ENCODE peak calls at places on chromosome 17, in ten cellular contexts. One of them, this sample, is unnamed. For H3K36me3, the result is how much of the 10 kb centered on the place peaks cover.

GRCh38 chr17:29572691-29573557 is 4.4 kb downstream of the TP53I13 start:
- DNase-seq in GM23338: peak
- DNase-seq in esophagus muscularis mucosa: no peak
- DNase-seq in breast epithelium: no peak
- DNase-seq in vagina: no peak
- DNase-seq in SK-N-SH: peak
- DNase-seq in HCT116: no peak
- DNase-seq in GM12878: no peak
- DNase-seq in H1: peak
- DNase-seq in spleen: peak
- DNase-seq in this sample: peak

GRCh38 chr17:10041287-10041612 is 136.2 kb upstream of the RCVRN start:
- DNase-seq in GM23338: no peak
- DNase-seq in esophagus muscularis mucosa: no peak
- DNase-seq in breast epithelium: no peak
- DNase-seq in vagina: no peak
- DNase-seq in SK-N-SH: no peak
- DNase-seq in HCT116: no peak
- DNase-seq in GM12878: no peak
- DNase-seq in H1: no peak
- DNase-seq in spleen: no peak
- DNase-seq in this sample: no peak

GRCh38 chr17:17098426-17099035 is 56.3 kb downstream of the MPRIP start:
- DNase-seq in GM23338: no peak
- DNase-seq in esophagus muscularis mucosa: no peak
- DNase-seq in breast epithelium: no peak
- DNase-seq in vagina: no peak
- DNase-seq in SK-N-SH: no peak
- DNase-seq in HCT116: no peak
- DNase-seq in GM12878: no peak
- DNase-seq in H1: no peak
- DNase-seq in spleen: no peak
- DNase-seq in this sample: peak

GRCh38 chr17:68578236-68578635 is 22.9 kb downstream of the FAM20A start:
- DNase-seq in GM23338: no peak
- DNase-seq in esophagus muscularis mucosa: no peak
- DNase-seq in breast epithelium: no peak
- DNase-seq in vagina: no peak
- DNase-seq in SK-N-SH: no peak
- DNase-seq in HCT116: no peak
- DNase-seq in GM12878: no peak
- DNase-seq in H1: no peak
- DNase-seq in spleen: no peak
- DNase-seq in this sample: no peak

GRCh38 chr17:39818282-39819000 is 45.7 kb downstream of the IKZF3 start:
- DNase-seq in GM23338: no peak
- DNase-seq in esophagus muscularis mucosa: no peak
- DNase-seq in breast epithelium: no peak
- DNase-seq in vagina: no peak
- DNase-seq in SK-N-SH: no peak
- DNase-seq in HCT116: no peak
- DNase-seq in GM12878: no peak
- DNase-seq in H1: no peak
- DNase-seq in spleen: no peak
- DNase-seq in this sample: no peak

GRCh38 chr17:2084129-2084765 is 29.3 kb downstream of the HIC1 start:
- DNase-seq in GM23338: no peak
- DNase-seq in esophagus muscularis mucosa: no peak
- DNase-seq in breast epithelium: no peak
- DNase-seq in vagina: peak
- DNase-seq in SK-N-SH: peak
- DNase-seq in HCT116: no peak
- DNase-seq in GM12878: no peak
- DNase-seq in H1: no peak
- DNase-seq in spleen: peak
- DNase-seq in this sample: peak

GRCh38 chr17:69779378-69780214 is 295.4 kb upstream of the KCNJ16 start:
- DNase-seq in GM23338: no peak
- DNase-seq in esophagus muscularis mucosa: no peak
- DNase-seq in breast epithelium: no peak
- DNase-seq in vagina: no peak
- DNase-seq in SK-N-SH: no peak
- DNase-seq in HCT116: no peak
- DNase-seq in GM12878: no peak
- DNase-seq in H1: no peak
- DNase-seq in spleen: no peak
- DNase-seq in this sample: no peak

GRCh38 chr17:60659156-60659555 is 18.5 kb upstream of the BCAS3 start:
- DNase-seq in GM23338: no peak
- DNase-seq in esophagus muscularis mucosa: no peak
- DNase-seq in breast epithelium: no peak
- DNase-seq in vagina: no peak
- DNase-seq in SK-N-SH: no peak
- DNase-seq in HCT116: no peak
- DNase-seq in GM12878: no peak
- DNase-seq in H1: no peak
- DNase-seq in spleen: no peak
- DNase-seq in this sample: no peak

GRCh38 chr17:29621751-29622194 is 939 bp downstream of the CORO6 start:
- DNase-seq in GM23338: no peak
- DNase-seq in esophagus muscularis mucosa: no peak
- DNase-seq in breast epithelium: no peak
- DNase-seq in vagina: no peak
- DNase-seq in SK-N-SH: peak
- DNase-seq in HCT116: no peak
- DNase-seq in GM12878: no peak
- DNase-seq in H1: no peak
- DNase-seq in spleen: no peak
- DNase-seq in this sample: peak

GRCh38 chr17:39194985-39195524 is 2.4 kb downstream of the CACNB1 start:
- DNase-seq in GM23338: peak
- DNase-seq in esophagus muscularis mucosa: no peak
- DNase-seq in breast epithelium: no peak
- DNase-seq in vagina: no peak
- DNase-seq in SK-N-SH: no peak
- DNase-seq in HCT116: no peak
- DNase-seq in GM12878: no peak
- DNase-seq in H1: no peak
- DNase-seq in spleen: no peak
- DNase-seq in this sample: no peak

GRCh38 chr17:68600881-68601564 is at the start of gene FAM20A:
- DNase-seq in GM23338: peak
- DNase-seq in esophagus muscularis mucosa: peak
- DNase-seq in breast epithelium: no peak
- DNase-seq in vagina: no peak
- DNase-seq in SK-N-SH: peak
- DNase-seq in HCT116: no peak
- DNase-seq in GM12878: no peak
- DNase-seq in H1: peak
- DNase-seq in spleen: peak
- DNase-seq in this sample: no peak

GRCh38 chr17:48610282-48611211 is at the start of gene HOXB7:
- DNase-seq in GM23338: peak
- DNase-seq in esophagus muscularis mucosa: no peak
- DNase-seq in breast epithelium: no peak
- DNase-seq in vagina: no peak
- DNase-seq in SK-N-SH: peak
- DNase-seq in HCT116: no peak
- DNase-seq in GM12878: no peak
- DNase-seq in H1: no peak
- DNase-seq in spleen: peak
- DNase-seq in this sample: peak

DNA sequence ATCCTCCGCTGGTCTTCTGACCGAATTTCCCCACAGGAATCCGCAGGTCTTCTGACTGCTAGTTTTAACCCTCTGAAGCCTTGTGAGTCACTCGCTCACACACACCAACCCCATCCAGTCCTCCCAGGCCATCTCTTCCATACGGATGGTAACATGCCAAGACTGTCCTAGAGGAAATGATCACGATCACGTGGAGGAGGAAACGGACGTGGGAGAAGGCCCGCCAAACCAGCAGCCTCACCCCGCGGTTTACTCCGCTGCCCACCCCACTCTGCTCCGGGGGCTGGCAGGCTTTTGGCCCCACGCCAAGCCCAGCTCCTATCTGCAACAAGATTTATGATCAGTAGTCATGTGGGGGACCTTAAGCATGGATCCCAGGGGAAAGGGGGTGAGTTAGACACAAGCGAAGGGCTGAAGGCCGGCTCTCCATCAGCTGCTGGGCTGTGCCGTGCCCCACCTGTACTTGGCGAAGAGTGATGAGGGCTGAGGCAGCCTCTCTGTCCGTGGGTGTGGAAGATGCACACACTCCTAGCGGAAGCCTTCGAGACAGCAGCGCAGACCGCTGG is 1.5 kb upstream of the FAAP100 start:
- DNase-seq in GM23338: no peak
- DNase-seq in esophagus muscularis mucosa: no peak
- DNase-seq in breast epithelium: no peak
- DNase-seq in vagina: no peak
- DNase-seq in SK-N-SH: peak
- DNase-seq in HCT116: peak
- DNase-seq in GM12878: peak
- DNase-seq in H1: no peak
- DNase-seq in spleen: no peak
- DNase-seq in this sample: no peak
- H3K36me3 ChIP-seq in GM23338: under half
- H3K36me3 ChIP-seq in esophagus muscularis mucosa: under half
- H3K36me3 ChIP-seq in breast epithelium: under half
- H3K36me3 ChIP-seq in vagina: under half
- H3K36me3 ChIP-seq in SK-N-SH: under half
- H3K36me3 ChIP-seq in HCT116: under half
- H3K36me3 ChIP-seq in GM12878: under half
- H3K36me3 ChIP-seq in H1: under half
- H3K36me3 ChIP-seq in spleen: under half
- H3K36me3 ChIP-seq in this sample: under half

GRCh38 chr17:65137076-65137935 is at the start of gene RGS9:
- DNase-seq in GM23338: peak
- DNase-seq in esophagus muscularis mucosa: peak
- DNase-seq in breast epithelium: peak
- DNase-seq in vagina: no peak
- DNase-seq in SK-N-SH: peak
- DNase-seq in HCT116: peak
- DNase-seq in GM12878: peak
- DNase-seq in H1: peak
- DNase-seq in spleen: peak
- DNase-seq in this sample: peak
- TF ChIP-seq POLR2AphosphoS5 in GM23338: no peak
- TF ChIP-seq POLR2AphosphoS5 in esophagus muscularis mucosa: peak
- TF ChIP-seq POLR2AphosphoS5 in breast epithelium: peak
- TF ChIP-seq POLR2AphosphoS5 in vagina: no peak
- TF ChIP-seq POLR2AphosphoS5 in SK-N-SH: no peak
- TF ChIP-seq POLR2AphosphoS5 in HCT116: peak
- TF ChIP-seq POLR2AphosphoS5 in GM12878: no peak
- TF ChIP-seq POLR2AphosphoS5 in H1: no peak
- TF ChIP-seq POLR2AphosphoS5 in spleen: peak
- TF ChIP-seq POLR2AphosphoS5 in this sample: peak

GRCh38 chr17:15230866-15231265 is 34.3 kb downstream of the PMP22 start:
- DNase-seq in GM23338: no peak
- DNase-seq in esophagus muscularis mucosa: no peak
- DNase-seq in breast epithelium: no peak
- DNase-seq in vagina: no peak
- DNase-seq in SK-N-SH: no peak
- DNase-seq in HCT116: no peak
- DNase-seq in GM12878: no peak
- DNase-seq in H1: no peak
- DNase-seq in spleen: no peak
- DNase-seq in this sample: no peak
- H3K36me3 ChIP-seq in GM23338: under half
- H3K36me3 ChIP-seq in esophagus muscularis mucosa: half or more
- H3K36me3 ChIP-seq in breast epithelium: under half
- H3K36me3 ChIP-seq in vagina: under half
- H3K36me3 ChIP-seq in SK-N-SH: half or more
- H3K36me3 ChIP-seq in HCT116: under half
- H3K36me3 ChIP-seq in GM12878: under half
- H3K36me3 ChIP-seq in H1: under half
- H3K36me3 ChIP-seq in spleen: under half
- H3K36me3 ChIP-seq in this sample: half or more

DNA sequence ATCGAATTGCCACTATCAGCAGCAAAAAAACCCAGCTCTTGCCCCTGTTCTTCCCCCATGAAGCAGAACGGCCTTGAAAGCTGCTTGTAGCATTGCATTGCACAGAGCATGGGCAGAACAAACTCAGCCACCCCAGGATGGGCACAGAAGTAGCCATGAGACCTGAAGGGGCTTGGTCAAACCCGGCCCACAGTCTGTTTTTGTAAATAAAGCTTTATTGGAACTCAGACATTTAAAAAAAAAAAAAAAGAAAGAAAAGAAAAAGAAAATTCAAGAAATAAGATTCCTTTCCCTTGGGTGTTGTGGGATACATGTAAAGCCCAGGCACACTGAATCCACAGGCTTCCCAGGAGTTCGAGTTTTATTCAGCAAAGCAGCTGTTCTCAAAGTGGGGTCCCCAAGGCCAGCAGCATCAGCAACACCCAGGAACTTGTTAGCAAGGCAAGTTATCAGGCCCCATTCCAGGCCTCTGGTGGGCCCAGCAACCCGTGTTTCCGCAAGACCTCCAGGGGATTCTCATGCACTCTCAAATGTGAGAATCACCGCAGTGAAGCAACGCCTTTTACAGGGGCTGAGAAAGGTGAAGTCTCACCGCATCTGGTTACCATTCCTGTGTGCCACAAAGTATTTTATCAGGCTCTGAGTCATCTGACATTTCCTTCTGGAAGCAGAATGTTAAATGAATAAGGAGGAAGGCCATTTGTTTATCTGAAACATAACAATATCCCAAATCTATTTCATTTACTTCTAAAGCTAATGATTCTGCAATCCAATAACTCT is 108.2 kb downstream of the SLC39A11 start:
- DNase-seq in GM23338: no peak
- DNase-seq in esophagus muscularis mucosa: no peak
- DNase-seq in breast epithelium: no peak
- DNase-seq in vagina: no peak
- DNase-seq in SK-N-SH: no peak
- DNase-seq in HCT116: peak
- DNase-seq in GM12878: no peak
- DNase-seq in H1: no peak
- DNase-seq in spleen: no peak
- DNase-seq in this sample: no peak
- TF ChIP-seq POLR2AphosphoS5 in GM23338: no peak
- TF ChIP-seq POLR2AphosphoS5 in esophagus muscularis mucosa: no peak
- TF ChIP-seq POLR2AphosphoS5 in breast epithelium: no peak
- TF ChIP-seq POLR2AphosphoS5 in vagina: no peak
- TF ChIP-seq POLR2AphosphoS5 in SK-N-SH: peak
- TF ChIP-seq POLR2AphosphoS5 in HCT116: peak
- TF ChIP-seq POLR2AphosphoS5 in GM12878: no peak
- TF ChIP-seq POLR2AphosphoS5 in H1: no peak
- TF ChIP-seq POLR2AphosphoS5 in spleen: no peak
- TF ChIP-seq POLR2AphosphoS5 in this sample: no peak

GRCh38 chr17:7256766-7257456 is 4.9 kb downstream of the ELP5 start:
- DNase-seq in GM23338: no peak
- DNase-seq in esophagus muscularis mucosa: no peak
- DNase-seq in breast epithelium: no peak
- DNase-seq in vagina: no peak
- DNase-seq in SK-N-SH: no peak
- DNase-seq in HCT116: no peak
- DNase-seq in GM12878: no peak
- DNase-seq in H1: no peak
- DNase-seq in spleen: no peak
- DNase-seq in this sample: no peak
- H3K36me3 ChIP-seq in GM23338: under half
- H3K36me3 ChIP-seq in esophagus muscularis mucosa: half or more
- H3K36me3 ChIP-seq in breast epithelium: under half
- H3K36me3 ChIP-seq in vagina: under half
- H3K36me3 ChIP-seq in SK-N-SH: under half
- H3K36me3 ChIP-seq in HCT116: under half
- H3K36me3 ChIP-seq in GM12878: under half
- H3K36me3 ChIP-seq in H1: under half
- H3K36me3 ChIP-seq in spleen: under half
- H3K36me3 ChIP-seq in this sample: under half

GRCh38 chr17:43021739-43022512 is at the start of gene VAT1:
- DNase-seq in GM23338: peak
- DNase-seq in esophagus muscularis mucosa: no peak
- DNase-seq in breast epithelium: peak
- DNase-seq in vagina: no peak
- DNase-seq in SK-N-SH: peak
- DNase-seq in HCT116: peak
- DNase-seq in GM12878: no peak
- DNase-seq in H1: peak
- DNase-seq in spleen: peak
- DNase-seq in this sample: peak
- TF ChIP-seq POLR2AphosphoS5 in GM23338: peak
- TF ChIP-seq POLR2AphosphoS5 in esophagus muscularis mucosa: peak
- TF ChIP-seq POLR2AphosphoS5 in breast epithelium: peak
- TF ChIP-seq POLR2AphosphoS5 in vagina: peak
- TF ChIP-seq POLR2AphosphoS5 in SK-N-SH: no peak
- TF ChIP-seq POLR2AphosphoS5 in HCT116: peak
- TF ChIP-seq POLR2AphosphoS5 in GM12878: no peak
- TF ChIP-seq POLR2AphosphoS5 in H1: peak
- TF ChIP-seq POLR2AphosphoS5 in spleen: peak
- TF ChIP-seq POLR2AphosphoS5 in this sample: peak

This sample was measured in sigmoid colon.